ENCODE peak calls at places on chromosome 12, in four cellular contexts. N is A549, P is HepG2, I is K562. F is an unnamed sample.

GRCh38 chr12:57237952-57238853 is 8.7 kb downstream of the SHMT2 start:
- DNase-seq in N (no peak), P (no peak), I (peak), F (no peak)

GRCh38 chr12:124939428-124940142 is 25.1 kb upstream of the UBC start:
- DNase-seq in N (peak), P (peak), I (peak), F (peak)

GRCh38 chr12:127509066-127509778 is 757.7 kb upstream of the TMEM132C start:
- DNase-seq in N (no peak), P (no peak), I (no peak), F (no peak)

GRCh38 chr12:106019130-106019529 is 119.6 kb downstream of the NUAK1 start:
- DNase-seq in N (no peak), P (no peak), I (no peak), F (no peak)

GRCh38 chr12:97386133-97386581 is 76.4 kb upstream of the RMST start:
- DNase-seq in N (no peak), P (peak), I (no peak), F (no peak)

GRCh38 chr12:94134226-94134795 is 14.1 kb upstream of the PLXNC1 start:
- DNase-seq in N (peak), P (peak), I (peak), F (no peak)

GRCh38 chr12:52139579-52140062 is 52.2 kb downstream of the KRT80 start:
- DNase-seq in N (peak), P (no peak), I (peak), F (no peak)

GRCh38 chr12:87995581-87996178 is 33.5 kb downstream of the C12orf50 start:
- DNase-seq in N (peak), P (peak), I (peak), F (no peak)

GRCh38 chr12:91326043-91327027 is 143.7 kb upstream of the DCN start:
- DNase-seq in N (peak), P (peak), I (peak), F (no peak)

GRCh38 chr12:28177461-28177860 is 12.8 kb upstream of the CCDC91 start:
- DNase-seq in N (no peak), P (no peak), I (no peak), F (no peak)

GRCh38 chr12:132550014-132550802 is 60.2 kb downstream of the LRCOL1 start:
- DNase-seq in N (no peak), P (no peak), I (no peak), F (no peak)

GRCh38 chr12:48869191-48869590 is 3.5 kb upstream of the RND1 start:
- DNase-seq in N (no peak), P (no peak), I (no peak), F (no peak)

GRCh38 chr12:27244680-27245005 is 557 bp downstream of the STK38L start:
- DNase-seq in N (no peak), P (no peak), I (no peak), F (no peak)

DNA sequence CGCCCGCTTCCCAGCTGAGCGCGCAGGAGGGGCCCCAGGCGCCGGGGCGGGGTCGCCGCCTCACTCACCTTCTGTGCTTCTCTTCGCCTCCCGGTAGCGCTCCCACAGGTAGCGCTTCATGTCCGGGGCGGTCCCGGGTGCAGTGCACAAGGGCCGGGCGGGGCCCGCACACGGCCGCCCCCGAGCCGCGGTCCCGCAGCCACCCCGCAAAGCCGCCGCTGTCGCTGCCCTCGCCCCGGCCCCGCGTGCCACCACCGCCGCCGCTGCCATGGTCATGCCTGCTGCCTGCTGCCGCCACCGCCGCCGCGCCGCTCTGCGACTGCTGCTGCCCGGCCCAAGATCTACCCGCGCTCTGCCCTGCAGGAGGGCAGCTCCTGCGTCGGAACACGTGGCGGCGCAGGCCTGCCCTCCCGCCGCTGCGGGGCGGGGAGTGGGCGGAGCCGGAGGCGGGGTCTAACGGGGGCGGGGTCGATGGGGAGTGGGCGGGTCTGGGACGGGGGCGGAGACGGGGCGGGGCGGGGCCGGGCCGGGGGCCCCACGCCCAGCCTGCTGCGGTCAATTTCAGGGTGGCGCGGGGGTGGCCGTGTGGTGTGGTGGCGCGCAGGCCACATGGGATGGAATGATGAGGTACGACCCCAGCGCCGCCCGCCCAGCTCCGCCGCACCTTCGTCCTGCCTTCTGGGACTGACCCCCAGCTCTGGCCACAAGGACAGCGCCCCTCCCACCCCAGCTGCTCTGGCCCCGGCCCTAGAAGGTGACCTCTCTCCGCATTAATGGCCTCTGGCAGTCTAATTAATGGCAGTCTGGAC is at the start of gene NT5DC3:
- DNase-seq in N (peak), P (peak), I (peak), F (peak)
- TF ChIP-seq CHD4 in N (no peak), P (no peak), I (no peak), F (no peak)

GRCh38 chr12:109418848-109419474 is 58.1 kb downstream of the KCTD10 start:
- DNase-seq in N (no peak), P (no peak), I (no peak), F (no peak)

GRCh38 chr12:109422251-109422650 is 54.8 kb downstream of the KCTD10 start:
- DNase-seq in N (no peak), P (no peak), I (no peak), F (no peak)

GRCh38 chr12:109423392-109423791 is 53.7 kb downstream of the KCTD10 start:
- DNase-seq in N (no peak), P (no peak), I (no peak), F (no peak)

GRCh38 chr12:109421355-109422087 is 55.6 kb downstream of the KCTD10 start:
- DNase-seq in N (no peak), P (no peak), I (no peak), F (no peak)
- TF ChIP-seq CHD4 in N (no peak), P (no peak), I (no peak), F (no peak)

GRCh38 chr12:130747867-130748740 is 32.0 kb upstream of the RIMBP2 start:
- DNase-seq in N (peak), P (peak), I (peak), F (no peak)
- TF ChIP-seq CHD4 in N (no peak), P (no peak), I (no peak), F (no peak)

GRCh38 chr12:108915632-108916133 is 35.8 kb downstream of the DAO start:
- DNase-seq in N (no peak), P (no peak), I (peak), F (no peak)

GRCh38 chr12:108918960-108919642 is 39.2 kb downstream of the DAO start:
- DNase-seq in N (no peak), P (no peak), I (no peak), F (no peak)

GRCh38 chr12:108914031-108914630 is 34.2 kb downstream of the DAO start:
- DNase-seq in N (no peak), P (no peak), I (no peak), F (no peak)

GRCh38 chr12:108918206-108918605 is 38.3 kb downstream of the DAO start:
- DNase-seq in N (no peak), P (no peak), I (no peak), F (no peak)

DNA sequence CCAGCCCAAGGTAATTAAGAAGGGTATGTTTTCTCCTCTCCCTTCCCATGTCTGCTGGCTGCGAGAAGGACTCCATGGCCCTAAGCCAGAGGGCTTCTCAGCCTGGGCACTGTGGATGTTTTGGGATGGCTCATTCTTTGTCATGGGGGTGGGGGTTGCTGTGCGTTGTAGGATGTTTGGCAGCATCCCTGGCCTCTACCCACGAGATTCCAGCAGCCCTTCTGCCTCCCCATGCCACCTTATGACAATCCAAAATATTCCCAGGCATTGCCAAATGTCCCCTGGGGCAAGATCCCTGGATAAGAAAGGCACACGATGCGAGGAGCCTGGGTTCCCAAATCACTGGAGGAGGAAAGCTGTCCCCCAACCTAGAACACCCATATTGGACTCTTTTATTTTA is 36.4 kb downstream of the DAO start:
- DNase-seq in N (no peak), P (no peak), I (no peak), F (no peak)
- TF ChIP-seq CHD4 in N (no peak), P (no peak), I (no peak), F (no peak)